ENCODE peak calls at places on chromosomes 4 and X, in four cellular contexts. One of them, this sample, is unnamed.

GRCh38 chr4:24428850-24429249 is 155.5 kb downstream of the DHX15 start:
- DNase-seq in fibroblast of pulmonary artery: no peak
- DNase-seq in immature natural killer cell: no peak
- DNase-seq in activated CD8-positive, alpha-beta memory T cell treated with anti-CD3 and anti-CD28 coated beads for 48 hours: no peak
- DNase-seq in this sample: no peak

GRCh38 chr4:3213661-3214250 is 35.2 kb upstream of the MSANTD1 start:
- DNase-seq in fibroblast of pulmonary artery: no peak
- DNase-seq in immature natural killer cell: no peak
- DNase-seq in activated CD8-positive, alpha-beta memory T cell treated with anti-CD3 and anti-CD28 coated beads for 48 hours: no peak
- DNase-seq in this sample: no peak

GRCh38 chr4:156941940-156942548 is 29.6 kb downstream of the PDGFC start:
- DNase-seq in fibroblast of pulmonary artery: peak; percentile 93
- DNase-seq in immature natural killer cell: no peak
- DNase-seq in activated CD8-positive, alpha-beta memory T cell treated with anti-CD3 and anti-CD28 coated beads for 48 hours: no peak
- DNase-seq in this sample: peak; percentile 24

GRCh38 chrX:82813671-82814078 is 694.4 kb upstream of the POU3F4 start:
- DNase-seq in fibroblast of pulmonary artery: peak; percentile 7
- DNase-seq in immature natural killer cell: no peak
- DNase-seq in activated CD8-positive, alpha-beta memory T cell treated with anti-CD3 and anti-CD28 coated beads for 48 hours: no peak
- DNase-seq in this sample: no peak

GRCh38 chr4:159107203-159107921 is 4.5 kb downstream of the RAPGEF2 start:
- DNase-seq in fibroblast of pulmonary artery: no peak
- DNase-seq in immature natural killer cell: no peak
- DNase-seq in activated CD8-positive, alpha-beta memory T cell treated with anti-CD3 and anti-CD28 coated beads for 48 hours: no peak
- DNase-seq in this sample: no peak

GRCh38 chrX:111854778-111855490 is 21.0 kb upstream of the TRPC5OS start:
- DNase-seq in fibroblast of pulmonary artery: no peak
- DNase-seq in immature natural killer cell: no peak
- DNase-seq in activated CD8-positive, alpha-beta memory T cell treated with anti-CD3 and anti-CD28 coated beads for 48 hours: no peak
- DNase-seq in this sample: no peak

GRCh38 chrX:63349307-63349706 is 1.8 kb downstream of the SPIN4 start:
- DNase-seq in fibroblast of pulmonary artery: no peak
- DNase-seq in immature natural killer cell: no peak
- DNase-seq in activated CD8-positive, alpha-beta memory T cell treated with anti-CD3 and anti-CD28 coated beads for 48 hours: no peak
- DNase-seq in this sample: no peak

GRCh38 chr4:138405934-138406567 is 163.9 kb upstream of the SLC7A11 start:
- DNase-seq in fibroblast of pulmonary artery: peak; percentile 77
- DNase-seq in immature natural killer cell: no peak
- DNase-seq in activated CD8-positive, alpha-beta memory T cell treated with anti-CD3 and anti-CD28 coated beads for 48 hours: no peak
- DNase-seq in this sample: peak; percentile 8

GRCh38 chr4:169745291-169745690 is 12.5 kb downstream of the HPF1 start:
- DNase-seq in fibroblast of pulmonary artery: peak; percentile 71
- DNase-seq in immature natural killer cell: no peak
- DNase-seq in activated CD8-positive, alpha-beta memory T cell treated with anti-CD3 and anti-CD28 coated beads for 48 hours: no peak
- DNase-seq in this sample: peak; percentile 34

GRCh38 chrX:13762015-13762414 is 27.5 kb downstream of the OFD1 start:
- DNase-seq in fibroblast of pulmonary artery: no peak
- DNase-seq in immature natural killer cell: no peak
- DNase-seq in activated CD8-positive, alpha-beta memory T cell treated with anti-CD3 and anti-CD28 coated beads for 48 hours: no peak
- DNase-seq in this sample: no peak

GRCh38 chrX:40573763-40574162 is 7.0 kb upstream of the ATP6AP2 start:
- DNase-seq in fibroblast of pulmonary artery: peak; percentile 17
- DNase-seq in immature natural killer cell: peak; percentile 35
- DNase-seq in activated CD8-positive, alpha-beta memory T cell treated with anti-CD3 and anti-CD28 coated beads for 48 hours: no peak
- DNase-seq in this sample: no peak

GRCh38 chr4:14787894-14788293 is 214.4 kb upstream of the CPEB2 start:
- DNase-seq in fibroblast of pulmonary artery: peak; percentile 42
- DNase-seq in immature natural killer cell: no peak
- DNase-seq in activated CD8-positive, alpha-beta memory T cell treated with anti-CD3 and anti-CD28 coated beads for 48 hours: no peak
- DNase-seq in this sample: no peak

GRCh38 chr4:82268050-82268825 is 105.6 kb downstream of the HNRNPD start:
- DNase-seq in fibroblast of pulmonary artery: peak; percentile 69
- DNase-seq in immature natural killer cell: peak; percentile 32
- DNase-seq in activated CD8-positive, alpha-beta memory T cell treated with anti-CD3 and anti-CD28 coated beads for 48 hours: no peak
- DNase-seq in this sample: peak; percentile 50

GRCh38 chr4:152148057-152148456 is 387.2 kb upstream of the GATB start:
- DNase-seq in fibroblast of pulmonary artery: no peak
- DNase-seq in immature natural killer cell: no peak
- DNase-seq in activated CD8-positive, alpha-beta memory T cell treated with anti-CD3 and anti-CD28 coated beads for 48 hours: no peak
- DNase-seq in this sample: no peak

GRCh38 chr4:48499551-48500066 is 9.6 kb downstream of the ZAR1 start:
- DNase-seq in fibroblast of pulmonary artery: no peak
- DNase-seq in immature natural killer cell: no peak
- DNase-seq in activated CD8-positive, alpha-beta memory T cell treated with anti-CD3 and anti-CD28 coated beads for 48 hours: no peak
- DNase-seq in this sample: no peak

GRCh38 chr4:38857354-38858096 is 908 bp upstream of the TLR6 start:
- DNase-seq in fibroblast of pulmonary artery: peak; percentile 89
- DNase-seq in immature natural killer cell: no peak
- DNase-seq in activated CD8-positive, alpha-beta memory T cell treated with anti-CD3 and anti-CD28 coated beads for 48 hours: no peak
- DNase-seq in this sample: peak; percentile 74

GRCh38 chr4:165324918-165325304 is 2.6 kb upstream of the MSMO1 start:
- DNase-seq in fibroblast of pulmonary artery: no peak
- DNase-seq in immature natural killer cell: no peak
- DNase-seq in activated CD8-positive, alpha-beta memory T cell treated with anti-CD3 and anti-CD28 coated beads for 48 hours: no peak
- DNase-seq in this sample: no peak

GRCh38 chrX:45762699-45763647 is 562.3 kb upstream of the DIPK2B start:
- DNase-seq in fibroblast of pulmonary artery: no peak
- DNase-seq in immature natural killer cell: no peak
- DNase-seq in activated CD8-positive, alpha-beta memory T cell treated with anti-CD3 and anti-CD28 coated beads for 48 hours: no peak
- DNase-seq in this sample: no peak

GRCh38 chr4:40309250-40309774 is 25.8 kb upstream of the CHRNA9 start:
- DNase-seq in fibroblast of pulmonary artery: peak; percentile 89
- DNase-seq in immature natural killer cell: peak; percentile 82
- DNase-seq in activated CD8-positive, alpha-beta memory T cell treated with anti-CD3 and anti-CD28 coated beads for 48 hours: peak; percentile 69
- DNase-seq in this sample: peak; percentile 54

GRCh38 chr4:160375746-160376452 is 1273.0 kb downstream of the RAPGEF2 start:
- DNase-seq in fibroblast of pulmonary artery: peak; percentile 2
- DNase-seq in immature natural killer cell: no peak
- DNase-seq in activated CD8-positive, alpha-beta memory T cell treated with anti-CD3 and anti-CD28 coated beads for 48 hours: no peak
- DNase-seq in this sample: no peak

GRCh38 chr4:138034871-138035270 is 207.3 kb downstream of the SLC7A11 start:
- DNase-seq in fibroblast of pulmonary artery: peak; percentile 86
- DNase-seq in immature natural killer cell: no peak
- DNase-seq in activated CD8-positive, alpha-beta memory T cell treated with anti-CD3 and anti-CD28 coated beads for 48 hours: no peak
- DNase-seq in this sample: no peak

GRCh38 chr4:26758899-26759298 is 101.7 kb upstream of the STIM2 start:
- DNase-seq in fibroblast of pulmonary artery: no peak
- DNase-seq in immature natural killer cell: no peak
- DNase-seq in activated CD8-positive, alpha-beta memory T cell treated with anti-CD3 and anti-CD28 coated beads for 48 hours: no peak
- DNase-seq in this sample: no peak

GRCh38 chrX:130746709-130747347 is 156.2 kb downstream of the ENOX2 start:
- DNase-seq in fibroblast of pulmonary artery: peak; percentile 32
- DNase-seq in immature natural killer cell: no peak
- DNase-seq in activated CD8-positive, alpha-beta memory T cell treated with anti-CD3 and anti-CD28 coated beads for 48 hours: no peak
- DNase-seq in this sample: no peak

GRCh38 chrX:154596290-154596929 is 11.5 kb downstream of the CTAG1A start:
- DNase-seq in fibroblast of pulmonary artery: peak; percentile 31
- DNase-seq in immature natural killer cell: peak; percentile 41
- DNase-seq in activated CD8-positive, alpha-beta memory T cell treated with anti-CD3 and anti-CD28 coated beads for 48 hours: no peak
- DNase-seq in this sample: no peak

GRCh38 chrX:148856505-148856904 is 356.1 kb downstream of the AFF2 start:
- DNase-seq in fibroblast of pulmonary artery: no peak
- DNase-seq in immature natural killer cell: no peak
- DNase-seq in activated CD8-positive, alpha-beta memory T cell treated with anti-CD3 and anti-CD28 coated beads for 48 hours: no peak
- DNase-seq in this sample: no peak

GRCh38 chrX:8870411-8870810 is 69.2 kb upstream of the FAM9A start:
- DNase-seq in fibroblast of pulmonary artery: peak; percentile 51
- DNase-seq in immature natural killer cell: no peak
- DNase-seq in activated CD8-positive, alpha-beta memory T cell treated with anti-CD3 and anti-CD28 coated beads for 48 hours: no peak
- DNase-seq in this sample: no peak

GRCh38 chrX:1555370-1555769 is 18.4 kb upstream of the P2RY8 start:
- DNase-seq in fibroblast of pulmonary artery: no peak
- DNase-seq in immature natural killer cell: no peak
- DNase-seq in activated CD8-positive, alpha-beta memory T cell treated with anti-CD3 and anti-CD28 coated beads for 48 hours: no peak
- DNase-seq in this sample: no peak

GRCh38 chr4:183840311-183840710 is 64.8 kb upstream of the STOX2 start:
- DNase-seq in fibroblast of pulmonary artery: peak; percentile 86
- DNase-seq in immature natural killer cell: peak; percentile 41
- DNase-seq in activated CD8-positive, alpha-beta memory T cell treated with anti-CD3 and anti-CD28 coated beads for 48 hours: peak; percentile 19
- DNase-seq in this sample: peak; percentile 61

GRCh38 chr4:38188136-38188535 is 227.9 kb downstream of the PTTG2 start:
- DNase-seq in fibroblast of pulmonary artery: no peak
- DNase-seq in immature natural killer cell: no peak
- DNase-seq in activated CD8-positive, alpha-beta memory T cell treated with anti-CD3 and anti-CD28 coated beads for 48 hours: no peak
- DNase-seq in this sample: no peak

GRCh38 chrX:133413218-133413925 is 1.9 kb downstream of the GPC4 start:
- DNase-seq in fibroblast of pulmonary artery: no peak
- DNase-seq in immature natural killer cell: no peak
- DNase-seq in activated CD8-positive, alpha-beta memory T cell treated with anti-CD3 and anti-CD28 coated beads for 48 hours: no peak
- DNase-seq in this sample: no peak

GRCh38 chr4:187046471-187046870 is 322.8 kb upstream of the FAT1 start:
- DNase-seq in fibroblast of pulmonary artery: no peak
- DNase-seq in immature natural killer cell: no peak
- DNase-seq in activated CD8-positive, alpha-beta memory T cell treated with anti-CD3 and anti-CD28 coated beads for 48 hours: no peak
- DNase-seq in this sample: no peak

GRCh38 chr4:151184523-151185458 is 85.4 kb downstream of the RPS3A start:
- DNase-seq in fibroblast of pulmonary artery: peak; percentile 72
- DNase-seq in immature natural killer cell: no peak
- DNase-seq in activated CD8-positive, alpha-beta memory T cell treated with anti-CD3 and anti-CD28 coated beads for 48 hours: no peak
- DNase-seq in this sample: no peak

GRCh38 chr4:88335092-88335665 is 43.5 kb upstream of the HERC6 start:
- DNase-seq in fibroblast of pulmonary artery: no peak
- DNase-seq in immature natural killer cell: no peak
- DNase-seq in activated CD8-positive, alpha-beta memory T cell treated with anti-CD3 and anti-CD28 coated beads for 48 hours: no peak
- DNase-seq in this sample: no peak

GRCh38 chrX:50769389-50770063 is 44.5 kb downstream of the SHROOM4 start:
- DNase-seq in fibroblast of pulmonary artery: no peak
- DNase-seq in immature natural killer cell: no peak
- DNase-seq in activated CD8-positive, alpha-beta memory T cell treated with anti-CD3 and anti-CD28 coated beads for 48 hours: no peak
- DNase-seq in this sample: no peak

GRCh38 chrX:20029728-20030127 is 38.9 kb upstream of the BCLAF3 start:
- DNase-seq in fibroblast of pulmonary artery: no peak
- DNase-seq in immature natural killer cell: no peak
- DNase-seq in activated CD8-positive, alpha-beta memory T cell treated with anti-CD3 and anti-CD28 coated beads for 48 hours: no peak
- DNase-seq in this sample: no peak

GRCh38 chr4:168923526-168924194 is 86.4 kb downstream of the CBR4 start:
- DNase-seq in fibroblast of pulmonary artery: peak; percentile 91
- DNase-seq in immature natural killer cell: peak; percentile 49
- DNase-seq in activated CD8-positive, alpha-beta memory T cell treated with anti-CD3 and anti-CD28 coated beads for 48 hours: no peak
- DNase-seq in this sample: peak; percentile 57

GRCh38 chrX:84216406-84216805 is 28.4 kb upstream of the RPS6KA6 start:
- DNase-seq in fibroblast of pulmonary artery: no peak
- DNase-seq in immature natural killer cell: no peak
- DNase-seq in activated CD8-positive, alpha-beta memory T cell treated with anti-CD3 and anti-CD28 coated beads for 48 hours: no peak
- DNase-seq in this sample: no peak

GRCh38 chrX:107715331-107716044 is 60.1 kb downstream of the TSC22D3 start:
- DNase-seq in fibroblast of pulmonary artery: peak; percentile 37
- DNase-seq in immature natural killer cell: peak; percentile 37
- DNase-seq in activated CD8-positive, alpha-beta memory T cell treated with anti-CD3 and anti-CD28 coated beads for 48 hours: no peak
- DNase-seq in this sample: peak; percentile 24

This sample was measured in hepatic stellate cell.